ENCODE peak calls at places on chromosomes 16 and 17, in four cellular contexts. D is heart left ventricle, U is BJ, O is spleen. W is an unnamed sample.

GRCh38 chr16:70730016-70730415 is 44.2 kb upstream of the MTSS2 start:
- DNase-seq in D (no peak), U (no peak), O (no peak), W (no peak)

GRCh38 chr17:15398736-15399331 is 57.4 kb upstream of the TEKT3 start:
- DNase-seq in D (no peak), U (no peak), O (no peak), W (no peak)

GRCh38 chr17:48995332-48995870 is 1.8 kb upstream of the IGF2BP1 start:
- DNase-seq in D (no peak), U (no peak), O (no peak), W (no peak)

GRCh38 chr17:67689534-67690177 is 28.1 kb upstream of the NOL11 start:
- DNase-seq in D (peak; percentile 25), U (peak; percentile 13), O (no peak), W (no peak)

GRCh38 chr16:85331685-85332084 is 219.4 kb upstream of the CIBAR2 start:
- DNase-seq in D (no peak), U (no peak), O (no peak), W (no peak)

GRCh38 chr17:32593003-32593402 is 106.2 kb downstream of the CDK5R1 start:
- DNase-seq in D (no peak), U (no peak), O (no peak), W (no peak)

GRCh38 chr17:77480509-77481215 is 339.9 kb downstream of the SEC14L1 start:
- DNase-seq in D (no peak), U (no peak), O (no peak), W (no peak)

GRCh38 chr17:56761387-56761786 is 72.3 kb downstream of the C17orf67 start:
- DNase-seq in D (no peak), U (no peak), O (no peak), W (no peak)

GRCh38 chr17:78375401-78376079 is 2.9 kb upstream of the PGS1 start:
- DNase-seq in D (peak; percentile 16), U (no peak), O (peak; percentile 84), W (peak; percentile 16)

GRCh38 chr17:49696233-49696761 is 11.5 kb downstream of the SLC35B1 start:
- DNase-seq in D (no peak), U (no peak), O (peak; percentile 39), W (no peak)

GRCh38 chr16:75088226-75088625 is 28.4 kb downstream of the LDHD start:
- DNase-seq in D (no peak), U (no peak), O (no peak), W (no peak)

GRCh38 chr16:154223-155030 is 2.0 kb downstream of the HBZ start:
- DNase-seq in D (no peak), U (no peak), O (no peak), W (no peak)

GRCh38 chr16:17287401-17287800 is 183.4 kb downstream of the XYLT1 start:
- DNase-seq in D (no peak), U (no peak), O (no peak), W (no peak)

GRCh38 chr17:61369751-61370150 is 29.9 kb upstream of the TBX2 start:
- DNase-seq in D (no peak), U (no peak), O (peak; percentile 54), W (no peak)

DNA sequence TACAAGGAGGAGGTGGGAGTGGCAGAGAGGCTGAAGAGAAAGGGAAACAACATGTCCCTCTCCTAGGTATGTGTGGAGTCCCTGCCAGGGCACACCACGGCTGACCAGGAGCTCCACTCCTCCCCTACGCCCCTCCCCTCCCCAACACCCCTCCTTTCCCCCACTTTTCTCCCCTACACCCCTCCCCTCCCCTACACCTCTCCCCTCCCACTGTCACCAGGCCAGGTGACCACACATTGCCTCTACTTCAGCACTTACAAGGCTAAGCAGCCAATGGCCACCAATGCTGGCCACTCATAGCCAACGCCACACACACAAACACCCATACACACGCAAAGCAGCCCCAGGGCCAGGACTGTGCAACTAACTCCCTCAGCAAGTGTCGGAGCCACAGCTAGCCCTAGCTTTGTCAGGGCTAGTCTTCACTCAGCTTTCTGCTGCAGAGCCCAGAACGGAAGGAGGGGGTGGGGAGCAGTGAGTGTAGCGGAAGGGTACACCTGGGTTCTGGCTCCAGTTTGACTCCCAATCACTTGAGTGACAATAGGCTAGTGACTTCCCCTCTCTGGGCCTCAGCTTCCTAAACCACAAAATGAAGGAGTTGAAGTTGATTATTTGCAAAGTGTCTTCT is 8.2 kb downstream of the CAVIN1 start:
- DNase-seq in D (peak; percentile 60), U (no peak), O (peak; percentile 80), W (no peak)
- H3K4me3 ChIP-seq in D (no peak overlapping the region), U (no peak overlapping the region), O (no peak overlapping the region), W (no peak overlapping the region)

DNA sequence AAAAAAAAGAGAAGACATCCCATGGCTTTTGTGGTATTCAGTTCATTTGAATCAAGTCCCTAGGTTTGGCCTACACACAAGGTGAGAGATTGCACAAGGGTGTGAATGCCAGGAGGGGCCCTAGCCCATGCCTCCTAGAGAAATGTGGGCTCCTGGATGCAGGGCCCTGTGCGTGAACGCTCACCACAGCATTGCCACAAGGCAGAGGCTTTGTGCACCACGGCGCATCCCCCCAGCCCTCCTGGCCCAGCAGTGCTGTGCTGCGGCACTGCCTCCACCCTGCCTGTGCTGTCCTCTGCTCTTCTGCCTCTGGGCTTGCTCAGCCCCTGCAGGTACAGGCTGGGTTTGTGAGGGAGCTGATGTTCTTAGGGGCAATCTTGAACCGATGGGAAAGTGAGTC is 80.9 kb upstream of the MED9 start:
- DNase-seq in D (no peak), U (no peak), O (peak; percentile 51), W (no peak)
- H3K4me3 ChIP-seq in D (no peak overlapping the region), U (no peak overlapping the region), O (no peak overlapping the region), W (no peak overlapping the region)

GRCh38 chr16:6558133-6558532 is 774.5 kb upstream of the RBFOX1 start:
- DNase-seq in D (no peak), U (no peak), O (no peak), W (no peak)
- H3K4me3 ChIP-seq in D (no peak overlapping the region), U (no peak overlapping the region), O (no peak overlapping the region), W (no peak overlapping the region)

DNA sequence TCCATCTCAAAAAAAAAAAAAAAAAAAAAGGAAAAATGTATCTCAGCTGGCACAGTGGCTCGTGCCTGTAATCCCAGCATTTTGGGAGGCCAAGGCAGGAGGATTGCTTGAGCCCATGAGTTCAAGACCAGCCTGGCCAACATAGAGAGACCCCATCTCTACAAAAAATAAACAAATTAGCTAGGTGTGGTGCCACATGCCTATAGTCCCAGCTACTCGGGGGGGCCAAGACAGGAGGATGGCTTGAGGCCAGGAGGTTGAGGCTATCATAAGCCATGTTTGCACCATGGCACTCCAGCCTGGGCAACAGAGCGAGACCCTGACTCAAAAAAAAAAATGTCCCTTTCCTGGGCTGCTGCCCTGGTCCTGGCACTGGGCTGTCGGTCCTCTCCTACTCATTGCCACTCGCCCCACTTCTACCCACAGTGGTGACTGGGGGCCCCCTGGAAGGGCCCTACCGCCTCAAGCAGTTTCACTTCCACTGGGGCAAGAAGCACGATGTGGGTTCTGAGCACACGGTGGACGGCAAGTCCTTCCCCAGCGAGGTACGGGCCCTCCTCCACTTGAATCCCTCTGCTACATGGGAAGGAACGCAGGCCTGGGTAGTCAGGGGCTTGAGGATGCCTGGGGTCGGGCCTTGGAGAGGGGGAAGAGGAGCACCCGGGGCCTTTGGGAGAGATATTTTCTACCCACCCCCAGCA is 6.1 kb downstream of the CA7 start:
- DNase-seq in D (no peak), U (no peak), O (peak; percentile 59), W (no peak)
- H3K4me3 ChIP-seq in D (no peak overlapping the region), U (no peak overlapping the region), O (no peak overlapping the region), W (no peak overlapping the region)

DNA sequence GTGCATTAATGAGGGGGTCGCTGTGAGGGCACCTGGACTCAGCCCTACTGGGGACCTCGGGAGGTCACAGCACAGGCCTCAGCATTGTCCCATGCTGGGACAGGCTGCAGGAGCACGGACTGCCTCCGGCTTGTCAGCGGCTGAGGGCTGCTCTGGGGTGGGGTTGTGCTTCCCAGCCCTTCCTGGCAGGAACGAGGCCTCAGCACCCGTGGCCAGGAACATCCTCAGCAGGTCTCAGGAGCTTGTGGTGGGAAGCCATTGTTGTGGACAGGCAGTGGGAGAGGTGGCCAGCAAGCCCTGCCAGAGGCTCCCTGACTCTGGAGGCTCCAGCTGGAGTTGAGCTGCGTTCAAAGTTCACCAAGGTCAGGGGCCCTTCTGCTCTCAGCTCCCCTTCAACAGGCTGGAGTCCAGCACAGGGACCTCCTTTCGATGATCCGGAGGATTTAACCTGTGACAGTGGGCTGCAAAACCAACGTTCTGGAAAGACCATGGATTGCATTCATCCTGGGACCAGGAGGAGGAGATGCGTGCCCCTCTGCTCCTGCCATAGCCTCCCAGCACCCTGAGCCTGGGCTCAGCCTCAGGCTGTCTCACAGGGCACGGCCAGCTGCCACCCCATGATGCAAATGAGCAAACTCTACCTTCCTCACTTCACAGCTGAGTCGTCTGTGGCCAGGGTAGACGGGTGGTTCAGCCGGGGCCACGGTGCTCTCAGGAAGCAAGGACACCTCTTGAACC is 32.6 kb downstream of the FOXL1 start:
- DNase-seq in D (no peak), U (no peak), O (no peak), W (no peak)
- H3K4me3 ChIP-seq in D (no peak overlapping the region), U (no peak overlapping the region), O (no peak overlapping the region), W (no peak overlapping the region)

GRCh38 chr17:40539711-40540411 is 25.4 kb downstream of the CCR7 start:
- DNase-seq in D (no peak), U (no peak), O (peak; percentile 58), W (no peak)

GRCh38 chr17:40541873-40542561 is 23.3 kb downstream of the CCR7 start:
- DNase-seq in D (peak; percentile 79), U (no peak), O (peak; percentile 75), W (peak; percentile 85)

GRCh38 chr17:40540448-40540847 is 24.8 kb downstream of the CCR7 start:
- DNase-seq in D (no peak), U (no peak), O (peak; percentile 77), W (no peak)

GRCh38 chr17:40542562-40543411 is 22.5 kb downstream of the CCR7 start:
- DNase-seq in D (peak; percentile 83), U (peak; percentile 84), O (peak; percentile 89), W (peak; percentile 75)

DNA sequence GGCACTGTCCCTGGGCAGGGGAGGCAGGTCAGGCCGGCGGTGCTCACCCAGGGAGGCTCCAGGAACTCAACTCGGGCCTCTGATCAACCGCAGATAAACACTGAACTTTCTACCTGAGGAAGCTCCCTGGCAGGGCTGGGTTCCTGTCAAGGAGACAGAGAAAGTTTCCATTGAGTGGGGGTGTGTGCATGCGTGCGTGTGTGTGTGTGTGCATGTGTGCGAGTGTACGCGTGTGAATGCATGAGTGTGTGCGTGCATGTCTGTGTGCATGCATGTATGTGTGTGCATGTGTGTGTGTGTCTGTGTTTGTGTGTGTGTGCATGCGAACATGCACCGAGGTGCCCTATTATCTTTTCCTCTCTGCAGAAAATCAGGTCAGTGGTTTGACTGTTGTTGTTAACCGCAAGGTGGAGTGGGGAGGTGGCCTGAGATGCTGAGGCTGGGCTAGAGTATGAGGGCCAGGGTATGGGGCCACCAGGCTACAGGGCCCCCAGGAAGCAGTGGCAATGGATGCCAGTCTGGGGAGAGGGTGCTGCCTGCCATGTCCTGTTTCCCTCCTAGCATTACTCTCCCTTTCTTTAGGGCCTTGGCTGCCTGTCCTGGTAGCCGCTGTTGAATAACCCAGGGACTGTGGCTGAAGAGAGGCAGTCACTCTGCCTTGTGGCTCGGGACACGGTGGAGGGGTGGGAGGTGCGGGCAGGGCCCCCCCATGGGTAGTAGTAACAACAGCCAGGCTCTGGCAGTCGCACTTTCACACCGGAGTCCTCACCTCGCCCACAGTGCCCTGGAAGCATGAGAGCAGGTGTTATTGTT is 24.0 kb downstream of the CCR7 start:
- DNase-seq in D (no peak), U (no peak), O (peak; percentile 83), W (no peak)
- H3K4me3 ChIP-seq in D (no peak overlapping the region), U (no peak overlapping the region), O (no peak overlapping the region), W (no peak overlapping the region)

GRCh38 chr16:86673956-86674453 is 95.7 kb downstream of the FOXL1 start:
- DNase-seq in D (no peak), U (no peak), O (no peak), W (no peak)

GRCh38 chr16:86679490-86679889 is 101.1 kb downstream of the FOXL1 start:
- DNase-seq in D (no peak), U (no peak), O (no peak), W (no peak)

GRCh38 chr16:86680137-86680536 is 101.8 kb downstream of the FOXL1 start:
- DNase-seq in D (no peak), U (peak; percentile 87), O (no peak), W (no peak)

GRCh38 chr16:86673090-86673955 is 95.0 kb downstream of the FOXL1 start:
- DNase-seq in D (no peak), U (no peak), O (no peak), W (no peak)

GRCh38 chr16:86676216-86676800 is 98.0 kb downstream of the FOXL1 start:
- DNase-seq in D (no peak), U (peak; percentile 48), O (no peak), W (no peak)
- H3K4me3 ChIP-seq in D (no peak overlapping the region), U (no peak overlapping the region), O (no peak overlapping the region), W (no peak overlapping the region)

W was measured in heart right ventricle.